ENCODE peak calls at places on chromosomes 2 and 18, in six cellular contexts. J, S, O, N, T and R are unnamed samples.

GRCh38 chr2:126886201-126886905 is 12.3 kb upstream of the TEX51 start:
- DNase-seq in J (peak), S (peak), O (peak), N (peak), T (peak), R (peak)

GRCh38 chr2:156321243-156321904 is 11.1 kb downstream of the NR4A2 start:
- DNase-seq in J (no peak), S (no peak), O (no peak), N (no peak), T (no peak), R (peak)

GRCh38 chr2:118014492-118014824 is 588 bp upstream of the CCDC93 start:
- DNase-seq in J (no peak), S (peak), O (no peak), N (no peak), T (no peak), R (no peak)

GRCh38 chr2:217757108-217757463 is 245.7 kb downstream of the TNS1 start:
- DNase-seq in J (no peak), S (no peak), O (no peak), N (no peak), T (no peak), R (no peak)

GRCh38 chr2:16700566-16701259 is 35.1 kb upstream of the CYRIA start:
- DNase-seq in J (no peak), S (no peak), O (no peak), N (no peak), T (no peak), R (no peak)

GRCh38 chr2:97005353-97005752 is 19.0 kb upstream of the FAM178B start:
- DNase-seq in J (peak), S (no peak), O (no peak), N (no peak), T (no peak), R (no peak)

GRCh38 chr2:105034170-105034569 is 3.7 kb upstream of the MRPS9 start:
- DNase-seq in J (no peak), S (no peak), O (no peak), N (peak), T (no peak), R (no peak)

GRCh38 chr2:143903172-143903856 is 616.6 kb downstream of the ZEB2 start:
- DNase-seq in J (no peak), S (no peak), O (no peak), N (peak), T (no peak), R (no peak)

GRCh38 chr18:24567199-24567598 is 106.8 kb downstream of the HRH4 start:
- DNase-seq in J (no peak), S (no peak), O (no peak), N (peak), T (no peak), R (no peak)

GRCh38 chr2:105038383-105039061 is 653 bp downstream of the MRPS9 start:
- DNase-seq in J (peak), S (no peak), O (no peak), N (peak), T (peak), R (no peak)

GRCh38 chr2:224333631-224334030 is 68.3 kb downstream of the FAM124B start:
- DNase-seq in J (no peak), S (no peak), O (no peak), N (no peak), T (no peak), R (no peak)

GRCh38 chr2:12120281-12121150 is 374.1 kb downstream of the LPIN1 start:
- DNase-seq in J (no peak), S (no peak), O (no peak), N (peak), T (no peak), R (no peak)

GRCh38 chr2:237315170-237315880 is 98.6 kb downstream of the COL6A3 start:
- DNase-seq in J (no peak), S (peak), O (no peak), N (peak), T (peak), R (no peak)

GRCh38 chr18:33578371-33579146 is 540 bp downstream of the ASXL3 start:
- DNase-seq in J (no peak), S (no peak), O (no peak), N (no peak), T (peak), R (peak)

GRCh38 chr2:78553866-78554647 is 471.4 kb upstream of the REG3G start:
- DNase-seq in J (no peak), S (no peak), O (no peak), N (no peak), T (no peak), R (no peak)

GRCh38 chr2:158004131-158004530 is 97.5 kb upstream of the UPP2 start:
- DNase-seq in J (no peak), S (no peak), O (no peak), N (no peak), T (no peak), R (no peak)

GRCh38 chr2:209547726-209548125 is 123.9 kb downstream of the MAP2 start:
- DNase-seq in J (no peak), S (no peak), O (no peak), N (no peak), T (no peak), R (no peak)

GRCh38 chr2:239731998-239732665 is 293.0 kb downstream of the NDUFA10 start:
- DNase-seq in J (no peak), S (no peak), O (no peak), N (no peak), T (peak), R (peak)

GRCh38 chr2:224982910-224983688 is 59.2 kb downstream of the DOCK10 start:
- DNase-seq in J (no peak), S (peak), O (no peak), N (peak), T (no peak), R (no peak)

GRCh38 chr2:231522418-231523180 is 7.6 kb downstream of the NMUR1 start:
- DNase-seq in J (no peak), S (no peak), O (no peak), N (peak), T (no peak), R (no peak)

GRCh38 chr18:31931163-31931885 is 11.6 kb downstream of the TRAPPC8 start:
- DNase-seq in J (no peak), S (no peak), O (no peak), N (peak), T (no peak), R (no peak)

GRCh38 chr2:45180784-45181183 is 171.5 kb upstream of the SIX2 start:
- DNase-seq in J (no peak), S (no peak), O (no peak), N (no peak), T (no peak), R (no peak)

GRCh38 chr2:58558866-58559265 is 317.7 kb upstream of the FANCL start:
- DNase-seq in J (no peak), S (no peak), O (no peak), N (no peak), T (no peak), R (no peak)

GRCh38 chr2:121400206-121400605 is 115.2 kb upstream of the TFCP2L1 start:
- DNase-seq in J (no peak), S (no peak), O (no peak), N (peak), T (no peak), R (no peak)

GRCh38 chr2:131030478-131030971 is 62.7 kb downstream of the FAM168B start:
- DNase-seq in J (no peak), S (no peak), O (no peak), N (no peak), T (no peak), R (peak)

GRCh38 chr2:112001136-112001764 is 53.8 kb upstream of the TMEM87B start:
- DNase-seq in J (no peak), S (no peak), O (no peak), N (no peak), T (no peak), R (no peak)

GRCh38 chr2:109447811-109448210 is 166.0 kb downstream of the SEPTIN10 start:
- DNase-seq in J (no peak), S (no peak), O (no peak), N (no peak), T (no peak), R (peak)

GRCh38 chr18:31039426-31039825 is 3.1 kb downstream of the DSC3 start:
- DNase-seq in J (no peak), S (no peak), O (no peak), N (no peak), T (no peak), R (no peak)

GRCh38 chr2:9686061-9686460 is 55.3 kb upstream of the YWHAQ start:
- DNase-seq in J (no peak), S (no peak), O (peak), N (no peak), T (no peak), R (no peak)

GRCh38 chr2:52510432-52510831 is 1257.2 kb upstream of the CHAC2 start:
- DNase-seq in J (peak), S (no peak), O (no peak), N (peak), T (no peak), R (no peak)

GRCh38 chr2:10917927-10918326 is 6.2 kb downstream of the KCNF1 start:
- DNase-seq in J (no peak), S (no peak), O (no peak), N (no peak), T (no peak), R (no peak)

GRCh38 chr2:172256886-172257285 is 154.2 kb upstream of the DLX2 start:
- DNase-seq in J (no peak), S (no peak), O (no peak), N (no peak), T (no peak), R (no peak)

DNA sequence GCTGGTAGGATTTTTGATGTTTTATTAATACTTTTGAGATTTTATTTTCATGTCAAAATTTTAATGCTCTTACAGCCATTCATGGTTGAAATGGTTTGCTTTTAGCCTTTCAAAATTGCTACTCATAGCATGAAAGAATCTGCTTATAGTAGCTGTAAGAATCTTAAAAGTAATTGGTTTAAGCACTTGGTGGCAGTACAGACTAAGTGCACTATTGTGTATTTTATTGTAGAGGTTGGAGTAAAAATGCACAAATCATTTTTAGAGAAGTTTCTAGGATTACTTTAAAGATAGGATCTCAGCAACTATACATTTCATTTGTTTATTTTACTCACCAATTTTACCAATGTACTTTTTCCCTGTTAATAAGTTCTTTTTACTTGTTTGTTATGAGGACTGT is 205.8 kb downstream of the SPAG16 start:
- DNase-seq in J (no peak), S (no peak), O (no peak), N (no peak), T (no peak), R (no peak)
- TF ChIP-seq CTCF in J (no peak), S (no peak), O (no peak), N (no peak), T (no peak), R (no peak)

GRCh38 chr2:128318776-128319456 is at the start of gene HS6ST1:
- DNase-seq in J (peak), S (peak), O (peak), N (peak), T (peak), R (peak)
- TF ChIP-seq POLR2A in J (peak), S (no peak), O (no peak), N (peak), T (no peak), R (no peak)

DNA sequence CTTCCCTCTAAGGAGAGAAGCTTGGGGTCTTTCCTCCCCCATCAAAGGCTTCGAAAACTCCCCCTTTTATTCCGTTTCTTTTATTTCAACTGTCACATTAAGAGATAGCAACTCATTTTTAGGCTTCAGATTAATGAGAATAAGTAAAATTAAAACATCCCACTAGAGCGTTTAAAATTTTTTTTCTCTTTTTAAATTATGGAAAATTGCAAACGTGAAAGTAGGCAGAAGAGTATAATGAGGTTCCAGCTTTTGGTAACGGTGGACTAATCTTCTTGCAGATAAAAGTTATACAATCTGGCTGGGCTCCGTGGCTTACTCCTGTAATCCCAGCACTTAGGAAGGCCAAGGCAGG is 21.9 kb upstream of the RMP24 start:
- DNase-seq in J (no peak), S (no peak), O (no peak), N (no peak), T (no peak), R (no peak)
- TF ChIP-seq CTCF in J (no peak), S (no peak), O (no peak), N (no peak), T (no peak), R (peak)

DNA sequence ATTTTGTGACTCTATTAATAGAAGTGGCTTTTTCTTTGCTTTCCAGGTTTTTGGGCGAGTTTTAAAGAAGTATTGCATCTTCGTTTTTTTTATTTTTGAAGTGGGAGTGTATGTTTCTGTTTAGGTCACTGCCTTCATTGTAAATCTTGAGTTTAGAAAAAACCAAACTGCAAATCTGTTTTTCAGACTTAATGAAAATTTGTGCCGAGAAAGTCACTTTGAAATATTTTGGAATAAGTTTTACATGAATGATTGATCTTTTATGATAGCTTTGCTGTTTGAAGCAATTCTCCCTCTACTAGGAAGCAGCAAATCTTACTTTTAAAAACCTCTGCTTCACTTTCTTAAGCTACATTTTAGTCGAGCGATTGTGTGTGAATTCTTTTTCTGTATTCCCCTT is 2.2 kb downstream of the SMAD4 start:
- DNase-seq in J (no peak), S (no peak), O (no peak), N (no peak), T (no peak), R (no peak)
- TF ChIP-seq POLR2A in J (no peak), S (no peak), O (no peak), N (no peak), T (no peak), R (no peak)

DNA sequence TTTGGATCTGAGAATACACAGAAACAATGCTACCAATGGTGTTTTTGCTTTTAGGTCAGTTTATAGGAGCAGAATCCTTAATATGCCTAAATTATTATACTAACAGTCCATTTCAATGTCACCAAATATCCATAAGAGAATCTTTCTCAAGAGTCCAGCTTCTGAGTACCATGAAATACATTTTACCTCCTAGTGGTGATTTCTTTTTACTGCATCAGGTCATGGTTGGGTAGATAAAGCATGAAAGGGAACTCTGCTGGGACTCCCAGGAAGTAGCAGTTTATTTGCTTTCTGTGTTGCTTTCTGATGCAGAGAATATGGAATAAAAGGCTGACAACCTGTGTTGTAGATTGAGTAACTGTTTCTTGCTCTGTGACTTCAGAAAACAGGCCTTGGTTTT is 115.6 kb downstream of the PPP1R1C start:
- DNase-seq in J (peak), S (no peak), O (no peak), N (no peak), T (no peak), R (no peak)
- TF ChIP-seq CTCF in J (no peak), S (no peak), O (no peak), N (no peak), T (no peak), R (no peak)

DNA sequence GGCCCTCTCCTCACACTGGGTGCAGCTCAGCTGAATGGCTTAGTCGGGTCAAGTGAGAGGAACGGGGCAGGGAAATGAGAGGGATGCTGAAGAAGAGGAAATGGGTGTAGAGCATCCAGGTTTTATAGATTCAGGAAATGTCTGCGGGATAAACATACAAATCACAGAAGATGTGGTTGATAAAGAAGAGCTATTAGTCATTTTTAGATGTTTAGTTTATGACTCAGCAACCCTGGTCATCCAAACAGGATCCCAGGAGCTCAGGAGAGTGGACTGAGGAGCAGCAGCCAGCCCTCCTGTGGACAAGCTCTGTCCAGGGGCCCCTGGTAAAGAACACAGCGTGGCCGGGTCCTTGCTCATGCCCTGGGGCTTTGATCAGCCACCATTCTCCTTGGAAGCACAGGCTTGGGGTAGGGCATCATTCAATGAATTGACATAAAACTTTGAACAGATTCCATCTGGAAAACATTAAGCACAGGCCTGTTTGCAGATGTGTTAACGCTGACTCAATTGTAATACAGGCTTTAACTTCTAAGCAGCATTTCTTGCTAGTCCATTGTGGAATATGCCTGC is 83.0 kb downstream of the NPAS2 start:
- DNase-seq in J (peak), S (no peak), O (no peak), N (peak), T (no peak), R (no peak)
- TF ChIP-seq POLR2A in J (no peak), S (no peak), O (no peak), N (no peak), T (no peak), R (no peak)

GRCh38 chr2:36380624-36381481 is 25.3 kb downstream of the CRIM1 start:
- DNase-seq in J (peak), S (no peak), O (no peak), N (no peak), T (peak), R (peak)
- TF ChIP-seq CTCF in J (no peak), S (no peak), O (no peak), N (no peak), T (no peak), R (no peak)

DNA sequence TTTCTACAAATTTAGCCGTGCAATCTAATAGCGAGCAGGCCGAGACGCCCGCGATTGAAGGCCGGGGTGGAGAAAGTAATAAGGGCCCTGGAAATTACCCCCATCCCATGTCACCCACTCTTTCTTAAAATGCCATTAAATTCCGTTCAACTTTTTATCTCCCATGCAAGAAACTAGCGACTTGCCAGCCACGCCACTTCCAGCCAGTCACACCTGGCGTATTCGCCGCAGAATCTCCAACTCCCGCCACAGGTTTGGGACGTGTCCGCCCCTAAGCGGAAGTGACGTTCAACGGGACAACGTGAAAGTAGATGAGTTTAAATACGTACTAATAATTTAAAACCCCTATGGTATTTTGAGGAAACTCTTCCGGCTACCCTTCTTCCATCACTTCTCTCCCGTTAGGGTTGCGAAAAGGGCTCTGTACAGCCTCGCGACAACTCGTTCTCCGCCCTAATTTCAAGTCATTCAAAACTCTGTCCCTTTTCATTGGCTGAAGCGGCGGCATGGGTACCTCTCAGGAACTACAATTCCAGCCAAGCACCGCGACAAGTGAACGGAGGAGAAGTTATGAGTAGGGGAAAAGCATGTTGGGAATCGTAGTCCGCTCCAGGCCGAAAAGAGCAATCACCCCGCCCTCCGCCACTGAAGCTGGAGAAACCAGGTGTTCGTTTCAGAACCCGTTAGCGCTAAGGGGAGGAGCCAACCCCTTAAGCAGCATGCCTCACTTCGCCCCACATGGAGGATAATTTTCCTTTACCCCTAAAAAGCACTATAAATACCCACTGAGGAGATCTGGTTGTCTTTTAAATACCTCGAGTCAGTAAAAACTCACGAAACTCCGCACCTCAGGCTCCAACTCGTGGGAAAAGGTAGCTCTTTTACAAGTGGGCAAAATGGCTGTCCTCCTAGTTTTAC is at the start of gene ZRANB3:
- DNase-seq in J (peak), S (peak), O (peak), N (peak), T (peak), R (peak)
- TF ChIP-seq POLR2A in J (peak), S (no peak), O (peak), N (peak), T (peak), R (no peak)